ENCODE peak calls at places on chromosomes 2 and 18, in four cellular contexts. R is colonic mucosa, O is A549, N is right cardiac atrium. L is an unnamed sample. For H3K4me1, the result is how much of the 10 kb centered on the place peaks cover.

GRCh38 chr2:64325852-64326577 is 127.9 kb upstream of the LGALSL start:
- DNase-seq in R (no peak), O (no peak), N (no peak), L (no peak)

GRCh38 chr2:213152065-213152794 is 818 bp upstream of the IKZF2 start:
- DNase-seq in R (peak), O (peak), N (peak), L (peak)

GRCh38 chr2:42098571-42099430 is 51.0 kb downstream of the PKDCC start:
- DNase-seq in R (no peak), O (no peak), N (peak), L (peak)

GRCh38 chr2:98487806-98488189 is 43.1 kb downstream of the INPP4A start:
- DNase-seq in R (peak), O (peak), N (no peak), L (no peak)

GRCh38 chr2:53353372-53354111 is 414.1 kb upstream of the CHAC2 start:
- DNase-seq in R (peak), O (peak), N (no peak), L (no peak)

GRCh38 chr18:38368246-38368645 is 802.6 kb upstream of the CELF4 start:
- DNase-seq in R (no peak), O (no peak), N (no peak), L (no peak)

GRCh38 chr2:65050931-65051330 is 5.3 kb upstream of the CEP68 start:
- DNase-seq in R (no peak), O (no peak), N (no peak), L (no peak)

GRCh38 chr2:169095631-169096105 is 26.3 kb downstream of the DHRS9 start:
- DNase-seq in R (no peak), O (peak), N (no peak), L (no peak)

GRCh38 chr2:105235388-105236059 is 6.0 kb upstream of the GPR45 start:
- DNase-seq in R (peak), O (peak), N (peak), L (peak)

GRCh38 chr2:157875720-157876065 is 437 bp downstream of the ACVR1 start:
- DNase-seq in R (peak), O (no peak), N (peak), L (peak)

GRCh38 chr18:44958450-44958849 is 277.8 kb downstream of the SETBP1 start:
- DNase-seq in R (no peak), O (no peak), N (no peak), L (no peak)

GRCh38 chr2:98692090-98692991 is 38.6 kb downstream of the MGAT4A start:
- DNase-seq in R (no peak), O (no peak), N (no peak), L (no peak)

GRCh38 chr2:218582085-218582484 is 13.4 kb downstream of the CNOT9 start:
- DNase-seq in R (no peak), O (peak), N (no peak), L (no peak)

GRCh38 chr2:215105607-215106354 is 32.6 kb downstream of the ABCA12 start:
- DNase-seq in R (no peak), O (peak), N (no peak), L (no peak)

GRCh38 chr2:130920417-130921030 is 83.8 kb downstream of the ARHGEF4 start:
- DNase-seq in R (peak), O (peak), N (peak), L (peak)

GRCh38 chr18:75265255-75265654 is 54.7 kb downstream of the TSHZ1 start:
- DNase-seq in R (no peak), O (no peak), N (no peak), L (no peak)

GRCh38 chr2:230447036-230447435 is 31.0 kb downstream of the SP100 start:
- DNase-seq in R (no peak), O (no peak), N (no peak), L (no peak)

GRCh38 chr2:60957643-60958042 is 59.9 kb upstream of the PEX13 start:
- DNase-seq in R (peak), O (no peak), N (no peak), L (no peak)

GRCh38 chr18:55699233-55699765 is 111.3 kb upstream of the TCF4 start:
- DNase-seq in R (no peak), O (no peak), N (no peak), L (no peak)

GRCh38 chr2:77144772-77145171 is 377.4 kb downstream of the LRRTM4 start:
- DNase-seq in R (no peak), O (no peak), N (no peak), L (no peak)

GRCh38 chr2:60756097-60757087 is at the start of gene PAPOLG:
- DNase-seq in R (peak), O (peak), N (peak), L (peak)

GRCh38 chr2:88560619-88561307 is 66.5 kb downstream of the EIF2AK3 start:
- DNase-seq in R (no peak), O (no peak), N (no peak), L (no peak)

GRCh38 chr2:68031546-68032160 is 31.2 kb downstream of the C1D start:
- DNase-seq in R (no peak), O (peak), N (no peak), L (no peak)

GRCh38 chr2:40072442-40073232 is 293.6 kb upstream of the THUMPD2 start:
- DNase-seq in R (no peak), O (no peak), N (no peak), L (no peak)

GRCh38 chr2:207395535-207396251 is 134.1 kb upstream of the CREB1 start:
- DNase-seq in R (no peak), O (peak), N (no peak), L (no peak)

GRCh38 chr18:31101148-31102019 is 837 bp downstream of the DSC2 start:
- DNase-seq in R (peak), O (peak), N (peak), L (peak)

GRCh38 chr2:221166283-221166682 is 405.8 kb downstream of the EPHA4 start:
- DNase-seq in R (no peak), O (no peak), N (no peak), L (no peak)

GRCh38 chr2:219452361-219453317 is 18.0 kb downstream of the SPEG start:
- DNase-seq in R (no peak), O (peak), N (peak), L (no peak)

GRCh38 chr18:63160172-63160995 is 159.2 kb downstream of the BCL2 start:
- DNase-seq in R (no peak), O (no peak), N (no peak), L (no peak)

GRCh38 chr2:584863-585823 is 92.1 kb downstream of the TMEM18 start:
- DNase-seq in R (no peak), O (no peak), N (no peak), L (no peak)

GRCh38 chr2:101270700-101271259 is 18.1 kb downstream of the CNOT11 start:
- DNase-seq in R (no peak), O (no peak), N (no peak), L (no peak)

GRCh38 chr2:177553176-177553909 is 160.8 kb downstream of the AGPS start:
- DNase-seq in R (no peak), O (no peak), N (no peak), L (no peak)

GRCh38 chr18:44946529-44947113 is 265.9 kb downstream of the SETBP1 start:
- DNase-seq in R (no peak), O (no peak), N (no peak), L (no peak)

GRCh38 chr2:143482316-143482715 is 353.1 kb downstream of the ARHGAP15 start:
- DNase-seq in R (no peak), O (no peak), N (no peak), L (no peak)

GRCh38 chr18:37252342-37252741 is 313.3 kb downstream of the CELF4 start:
- DNase-seq in R (no peak), O (no peak), N (no peak), L (no peak)

DNA sequence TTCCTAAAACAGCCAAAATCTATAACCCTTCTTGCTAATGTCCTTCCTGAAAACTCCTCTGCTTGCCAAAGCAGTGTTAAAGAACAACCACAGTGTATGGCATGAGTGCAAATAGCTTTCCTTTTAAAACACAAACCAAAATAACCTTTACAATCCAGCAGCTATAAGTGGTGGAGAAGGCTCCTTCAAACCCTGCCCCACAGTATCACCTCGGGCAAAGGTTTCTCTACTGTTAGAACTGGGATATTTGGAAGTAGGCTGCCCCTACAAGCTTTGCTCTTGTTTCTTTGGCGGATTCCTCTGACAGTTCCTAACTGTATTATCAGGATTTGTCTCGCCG is 214.9 kb downstream of the ZNF521 start:
- DNase-seq in R (no peak), O (no peak), N (no peak), L (no peak)
- H3K4me1 ChIP-seq in R (under half), O (under half), N (under half), L (half or more)

DNA sequence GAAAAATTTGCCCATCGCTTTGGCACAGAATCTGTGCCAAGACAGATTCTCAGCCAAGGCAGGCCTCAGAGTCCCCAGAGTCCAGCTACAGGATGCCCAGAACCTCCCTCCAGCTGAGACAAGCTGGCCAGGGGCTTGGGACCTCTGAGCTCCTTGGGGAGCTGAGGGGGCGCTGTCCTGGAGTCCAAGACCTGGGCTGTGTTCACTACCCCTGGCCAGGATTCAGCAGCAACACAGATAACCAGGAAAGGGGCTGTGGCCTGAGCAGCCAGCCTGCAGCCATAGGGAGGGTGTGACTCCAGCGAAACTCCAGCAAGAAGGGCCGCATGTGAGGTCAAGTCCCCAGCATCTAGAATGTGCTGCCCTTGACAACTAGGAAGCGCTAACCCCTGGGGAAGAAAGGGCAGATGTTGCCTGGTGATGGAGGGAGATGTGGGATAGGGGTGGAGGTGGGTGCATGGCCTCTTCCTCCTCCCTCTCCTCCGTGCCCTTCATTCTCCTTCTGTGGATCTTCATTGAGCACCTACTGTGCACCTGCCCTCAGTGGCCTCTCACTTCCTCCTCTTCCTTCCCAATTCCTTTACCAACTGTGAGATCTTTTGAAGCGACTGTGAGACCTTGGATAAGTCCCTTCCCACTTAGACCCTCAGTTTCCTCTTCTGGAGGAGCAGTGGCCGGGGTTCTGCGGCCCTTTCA is 7.7 kb upstream of the ARID5A start:
- DNase-seq in R (no peak), O (no peak), N (peak), L (no peak)
- H3K4me1 ChIP-seq in R (under half), O (under half), N (under half), L (half or more)

GRCh38 chr2:160209457-160209856 is 9.4 kb upstream of the ITGB6 start:
- DNase-seq in R (no peak), O (peak), N (no peak), L (no peak)
- H3K4me1 ChIP-seq in R (under half), O (half or more), N (under half), L (under half)

GRCh38 chr2:165470351-165470750 is 853 bp downstream of the CSRNP3 start:
- DNase-seq in R (no peak), O (no peak), N (no peak), L (no peak)
- H3K4me1 ChIP-seq in R (under half), O (under half), N (under half), L (half or more)

DNA sequence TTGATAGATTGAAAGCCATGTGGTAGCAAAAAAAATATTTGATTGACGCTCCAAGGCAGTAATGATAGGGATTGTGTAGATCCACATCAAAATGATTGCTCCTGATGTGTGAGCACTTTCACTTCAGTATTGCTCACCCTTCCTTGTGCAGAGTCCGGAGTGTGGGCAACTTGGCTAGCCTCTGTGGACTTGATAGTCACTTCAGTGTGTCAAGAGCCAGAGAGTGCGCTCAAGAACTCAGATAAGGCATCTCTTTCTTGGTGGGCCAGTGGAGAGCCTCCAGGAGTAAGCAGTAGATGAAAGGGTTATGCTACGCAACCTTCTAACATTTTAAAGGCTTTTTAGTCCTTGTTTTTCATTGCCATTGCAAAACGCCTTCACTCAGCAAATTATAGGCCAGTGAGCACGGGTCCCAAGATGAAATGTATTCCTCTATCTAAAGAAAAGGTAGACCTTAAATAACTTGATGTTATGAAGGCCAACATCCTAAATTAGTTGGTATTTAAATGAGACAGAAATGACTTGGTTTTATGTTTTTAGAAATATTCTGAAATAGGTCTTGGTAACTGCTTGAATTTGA is 84.4 kb downstream of the MEIS1 start:
- DNase-seq in R (no peak), O (no peak), N (no peak), L (no peak)
- H3K4me1 ChIP-seq in R (under half), O (under half), N (under half), L (under half)

GRCh38 chr2:74850816-74851566 is 17.1 kb downstream of the HK2 start:
- DNase-seq in R (no peak), O (no peak), N (no peak), L (no peak)
- H3K4me1 ChIP-seq in R (under half), O (under half), N (under half), L (under half)

GRCh38 chr2:54480025-54480424 is 23.9 kb downstream of the SPTBN1 start:
- DNase-seq in R (no peak), O (no peak), N (no peak), L (no peak)
- H3K4me1 ChIP-seq in R (under half), O (half or more), N (under half), L (half or more)

GRCh38 chr2:62216113-62216512 is 20.2 kb downstream of the B3GNT2 start:
- DNase-seq in R (no peak), O (no peak), N (no peak), L (no peak)
- H3K4me1 ChIP-seq in R (under half), O (under half), N (under half), L (half or more)

GRCh38 chr2:231602874-231603467 is 10.3 kb downstream of the TEX44 start:
- DNase-seq in R (no peak), O (no peak), N (no peak), L (peak)
- H3K4me1 ChIP-seq in R (under half), O (under half), N (under half), L (half or more)

GRCh38 chr2:120805011-120805410 is 69.3 kb downstream of the GLI2 start:
- DNase-seq in R (no peak), O (no peak), N (no peak), L (no peak)
- H3K4me1 ChIP-seq in R (under half), O (under half), N (under half), L (under half)

L was measured in left ventricle myocardium inferior.